ENCODE peak calls at places on chromosomes 4 and X, in eight cellular contexts. L is adrenal gland, C is HL-60, I is IMR-90, K is H1, Q is AG09309, S is PC-9, H is astrocyte of the cerebellum. J is an unnamed sample.

GRCh38 chrX:93673869-93674271 is at the start of gene FAM133A:
- DNase-seq in S (no peak), I (peak), L (no peak), H (peak), C (no peak), K (no peak), Q (no peak), J (no peak)

GRCh38 chrX:17592117-17592516 is 145.2 kb upstream of the SCML1 start:
- DNase-seq in C (no peak), Q (no peak), L (no peak), S (no peak), K (no peak), H (no peak), I (peak), J (no peak)

GRCh38 chr4:74284074-74284473 is 24.2 kb upstream of the EPGN start:
- DNase-seq in I (peak), S (peak), H (peak), K (no peak), C (no peak), L (no peak), Q (peak), J (no peak)

GRCh38 chr4:182206916-182207315 is 36.3 kb upstream of the TENM3 start:
- DNase-seq in S (no peak), I (no peak), H (no peak), C (no peak), K (no peak), Q (no peak), L (no peak), J (no peak)

GRCh38 chr4:123411976-123412589 is 15.5 kb downstream of the SPRY1 start:
- DNase-seq in Q (no peak), C (peak), S (no peak), H (no peak), I (no peak), L (no peak), K (no peak), J (no peak)

GRCh38 chr4:180462116-180462515 is 1781.1 kb upstream of the TENM3 start:
- DNase-seq in L (no peak), C (no peak), K (no peak), Q (no peak), I (no peak), H (no peak), S (no peak), J (no peak)

GRCh38 chr4:123120473-123120872 is 198.1 kb upstream of the NUDT6 start:
- DNase-seq in L (no peak), I (peak), Q (no peak), H (peak), C (no peak), K (no peak), S (peak), J (no peak)

GRCh38 chr4:68175562-68176155 is 46.0 kb upstream of the TMPRSS11F start:
- DNase-seq in I (peak), Q (peak), S (peak), H (peak), K (no peak), L (no peak), C (peak), J (peak)

GRCh38 chr4:55791666-55792065 is 27.9 kb upstream of the EXOC1L start:
- DNase-seq in K (no peak), Q (no peak), I (no peak), S (peak), H (no peak), C (no peak), L (no peak), J (no peak)

GRCh38 chrX:110734894-110735541 is 60.6 kb downstream of the CHRDL1 start:
- DNase-seq in S (peak), K (no peak), H (peak), Q (peak), C (no peak), I (peak), L (no peak), J (no peak)

GRCh38 chrX:107769581-107770317 is 5.8 kb downstream of the TSC22D3 start:
- DNase-seq in K (no peak), S (no peak), Q (no peak), C (no peak), L (no peak), H (no peak), I (no peak), J (no peak)

GRCh38 chr4:158020175-158020574 is 152.7 kb downstream of the GASK1B start:
- DNase-seq in Q (peak), L (peak), I (peak), C (no peak), K (no peak), H (peak), S (no peak), J (peak)

GRCh38 chrX:110448459-110448858 is 89.8 kb downstream of the RTL9 start:
- DNase-seq in C (no peak), L (no peak), S (no peak), I (no peak), H (no peak), Q (no peak), K (no peak), J (no peak)

GRCh38 chr4:2795558-2796260 is 2.8 kb downstream of the SH3BP2 start:
- DNase-seq in S (no peak), I (no peak), K (no peak), H (no peak), Q (no peak), L (no peak), C (no peak), J (no peak)

GRCh38 chrX:130895299-130895698 is 7.7 kb downstream of the ENOX2 start:
- DNase-seq in I (peak), S (no peak), C (no peak), K (no peak), H (no peak), Q (peak), L (no peak), J (no peak)

GRCh38 chrX:13843150-13843721 is 26.3 kb upstream of the GPM6B start:
- DNase-seq in H (no peak), C (no peak), I (no peak), Q (no peak), K (no peak), L (no peak), S (no peak), J (no peak)

GRCh38 chrX:68842781-68843581 is 14.2 kb downstream of the EFNB1 start:
- DNase-seq in I (peak), K (no peak), Q (no peak), L (no peak), C (peak), S (no peak), H (peak), J (no peak)

GRCh38 chrX:129721414-129721813 is 17.4 kb upstream of the XPNPEP2 start:
- DNase-seq in L (no peak), H (no peak), Q (no peak), S (no peak), C (no peak), K (no peak), I (no peak), J (no peak)

GRCh38 chrX:11890843-11891514 is 132.9 kb downstream of the MSL3 start:
- DNase-seq in L (peak), I (no peak), H (no peak), K (no peak), S (no peak), Q (no peak), C (no peak), J (no peak)

GRCh38 chrX:9293051-9293496 is 171.8 kb upstream of the TBL1X start:
- DNase-seq in S (no peak), K (peak), L (no peak), C (no peak), H (no peak), Q (no peak), I (no peak), J (no peak)

GRCh38 chr4:25098964-25099843 is 61.0 kb downstream of the SEPSECS start:
- DNase-seq in S (no peak), L (peak), C (no peak), Q (peak), I (peak), K (no peak), H (no peak), J (peak)

GRCh38 chr4:128600996-128601857 is 208.3 kb upstream of the JADE1 start:
- DNase-seq in K (peak), C (no peak), L (peak), H (peak), I (peak), Q (peak), S (peak), J (no peak)

GRCh38 chrX:16212024-16212423 is 44.7 kb downstream of the MAGEB17 start:
- DNase-seq in H (no peak), Q (no peak), I (peak), K (no peak), C (no peak), S (no peak), L (no peak), J (no peak)

GRCh38 chr4:63379750-63380522 is 1029.3 kb downstream of the TECRL start:
- DNase-seq in C (no peak), L (no peak), S (no peak), H (no peak), K (no peak), Q (no peak), I (no peak), J (no peak)

GRCh38 chr4:2806392-2807355 is 13.8 kb downstream of the SH3BP2 start:
- DNase-seq in S (no peak), C (no peak), K (no peak), I (peak), Q (no peak), H (peak), L (peak), J (no peak)

GRCh38 chrX:129462707-129463106 is 60.6 kb downstream of the SMARCA1 start:
- DNase-seq in K (no peak), Q (no peak), C (no peak), H (no peak), S (no peak), L (no peak), I (no peak), J (no peak)

GRCh38 chr4:118684873-118685811 is at the start of gene METTL14:
- DNase-seq in H (peak), K (peak), L (peak), Q (peak), S (peak), I (peak), C (peak), J (peak)
- TF ChIP-seq CTCF in H (no peak), K (no peak), L (peak), Q (no peak), S (no peak), I (peak), C (no peak), J (no peak)

DNA sequence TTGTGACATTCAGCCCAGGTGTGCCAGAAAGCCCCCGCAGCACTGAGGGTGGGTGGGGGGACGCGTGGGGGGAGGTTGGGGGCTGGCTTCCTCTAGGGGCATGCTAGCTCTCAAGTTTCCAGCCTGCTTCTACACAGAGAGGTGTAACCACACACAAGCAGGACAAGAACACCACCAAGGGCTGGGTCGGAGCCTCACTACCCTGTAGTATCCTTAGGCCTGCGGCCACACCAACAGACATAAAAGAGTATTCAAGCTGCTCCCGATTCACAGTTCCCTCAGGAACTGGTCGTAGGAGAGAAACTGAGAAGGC is 1.8 kb downstream of the USP46 start:
- DNase-seq in H (no peak), I (no peak), K (peak), S (no peak), L (no peak), C (no peak), Q (no peak), J (no peak)
- H3K4me3 ChIP-seq in H (no peak), I (peak), K (peak), S (no peak), L (no peak), C (no peak), Q (no peak), J (no peak)

GRCh38 chrX:56766554-56767412 is 37.7 kb downstream of the NBDY start:
- DNase-seq in Q (no peak), H (no peak), K (peak), S (no peak), L (no peak), I (peak), C (no peak), J (no peak)
- TF ChIP-seq CTCF in Q (peak), H (no peak), K (no peak), S (no peak), L (no peak), I (no peak), C (no peak), J (no peak)

DNA sequence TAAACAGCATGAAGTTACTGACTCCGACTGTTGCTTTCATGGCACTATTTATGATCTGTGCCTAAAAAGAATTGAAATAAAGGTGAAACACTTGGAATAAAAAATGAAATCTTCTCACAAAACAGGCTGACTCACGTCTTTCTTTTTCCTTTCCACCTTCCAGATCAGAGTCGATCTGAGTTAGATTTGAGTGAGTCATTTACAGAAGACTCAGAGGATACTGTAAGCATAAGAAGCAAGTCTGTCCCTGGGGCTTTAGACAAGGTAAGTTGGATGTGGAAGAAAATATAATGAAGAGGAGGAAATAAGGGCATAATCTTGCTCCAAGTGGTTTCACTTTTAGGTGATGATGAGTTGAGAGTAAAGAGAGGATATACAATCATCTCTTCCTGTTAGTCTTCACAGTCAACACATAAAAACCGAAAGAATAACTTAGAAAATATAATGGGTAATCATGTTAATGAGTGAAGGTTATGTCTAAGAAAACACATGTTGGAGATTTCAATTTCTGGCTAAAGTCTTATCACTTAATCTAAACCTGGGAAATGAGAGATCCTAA is 89.7 kb downstream of the SYTL5 start:
- DNase-seq in I (peak), H (no peak), L (no peak), Q (no peak), K (no peak), C (no peak), S (no peak), J (no peak)
- H3K4me3 ChIP-seq in I (no peak), H (no peak), L (no peak), Q (no peak), K (no peak), C (no peak), S (no peak), J (no peak)

DNA sequence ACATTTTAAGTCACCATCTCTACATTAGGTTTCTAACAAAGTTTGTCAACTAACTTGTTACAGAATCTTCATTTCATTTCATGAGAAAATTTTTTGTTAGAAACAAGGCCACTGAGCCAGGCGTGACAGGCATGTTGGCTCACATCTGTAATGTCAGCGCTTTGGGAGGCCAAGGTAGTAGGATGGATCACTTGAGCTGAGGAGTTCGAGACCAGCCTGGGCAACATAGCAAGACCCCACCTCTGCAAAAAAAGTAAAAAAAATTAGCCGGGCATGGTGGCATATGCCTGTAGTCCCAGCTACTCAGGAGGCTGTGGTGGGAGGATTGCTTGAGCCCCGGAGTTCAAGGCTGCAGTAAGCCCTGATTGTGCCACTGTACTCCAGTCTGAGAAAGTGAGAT is 32.3 kb downstream of the FAT1 start:
- DNase-seq in C (no peak), Q (no peak), L (no peak), H (no peak), I (no peak), S (no peak), K (no peak), J (no peak)
- TF ChIP-seq CTCF in C (no peak), Q (no peak), L (no peak), H (no peak), I (no peak), S (no peak), K (no peak), J (no peak)

GRCh38 chr4:86970447-86971354 is 35.9 kb downstream of the AFF1 start:
- DNase-seq in L (no peak), Q (no peak), H (no peak), C (no peak), S (no peak), K (no peak), I (no peak), J (peak)

GRCh38 chr4:86974481-86975050 is 39.8 kb downstream of the AFF1 start:
- DNase-seq in L (no peak), K (no peak), C (peak), S (no peak), I (no peak), Q (no peak), H (no peak), J (no peak)

GRCh38 chr4:86971355-86971683 is 36.5 kb downstream of the AFF1 start:
- DNase-seq in H (no peak), S (no peak), I (no peak), L (no peak), Q (no peak), K (no peak), C (no peak), J (no peak)

GRCh38 chr4:86973668-86974067 is 38.9 kb downstream of the AFF1 start:
- DNase-seq in H (no peak), K (no peak), S (no peak), Q (no peak), L (no peak), I (no peak), C (no peak), J (no peak)

DNA sequence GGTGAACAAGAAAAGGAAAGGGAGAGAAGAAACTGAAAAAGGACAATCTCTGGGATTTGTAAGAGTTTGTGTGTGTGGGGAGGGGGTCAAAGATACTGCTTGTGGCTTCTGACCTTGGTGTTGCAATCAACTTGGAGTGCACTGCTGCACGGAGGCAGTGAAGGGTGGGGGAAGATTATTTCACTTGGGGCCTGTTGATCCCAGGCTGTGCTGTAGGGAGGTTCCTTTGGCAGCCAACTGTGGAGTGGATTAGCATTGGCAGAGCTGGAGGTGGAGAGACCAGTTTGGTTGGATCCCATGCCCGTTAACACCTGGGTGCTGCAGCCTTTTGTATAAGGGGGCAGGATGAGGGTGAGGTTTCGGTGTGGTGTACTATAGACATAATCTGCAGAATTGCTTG is 38.2 kb downstream of the AFF1 start:
- DNase-seq in C (peak), S (peak), K (no peak), H (no peak), Q (no peak), L (peak), I (no peak), J (peak)
- H3K4me3 ChIP-seq in C (no peak), S (no peak), K (no peak), H (no peak), Q (no peak), L (no peak), I (no peak), J (peak)

DNA sequence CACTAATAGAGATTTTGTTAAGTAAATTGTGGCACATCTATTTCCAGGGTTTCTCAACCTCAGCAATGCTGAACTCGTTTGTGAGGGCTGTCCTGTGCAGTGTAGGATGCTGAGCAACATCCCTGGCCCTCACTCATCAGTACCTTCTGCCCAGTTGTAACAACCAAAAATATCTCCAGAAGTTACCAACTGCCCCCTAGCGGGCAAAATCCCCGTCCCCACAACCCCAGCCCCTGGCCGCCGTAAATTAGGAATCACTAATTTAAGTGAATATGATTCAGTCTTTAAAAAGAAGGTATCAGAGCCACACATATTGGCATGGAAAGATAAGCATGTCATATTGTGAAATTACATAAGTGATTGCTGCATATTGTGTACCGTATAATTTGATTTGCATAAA is 123.4 kb downstream of the ASB9 start:
- DNase-seq in K (peak), I (no peak), H (no peak), C (peak), L (peak), Q (no peak), S (no peak), J (no peak)
- TF ChIP-seq CTCF in K (peak), I (peak), H (peak), C (no peak), L (no peak), Q (peak), S (peak), J (peak)

J was measured in LNCaP clone FGC.